ENCODE peak calls at places on chromosomes 12 and 14, in six cellular contexts. One of them, this sample, is unnamed.
A peak's percentile ranks its signal among the peaks of the same experiment; 100 is the strongest.

GRCh38 chr14:93533437-93533836 is 102.7 kb downstream of the UNC79 start:
- DNase-seq in cardiac fibroblast: no peak
- DNase-seq in caudate nucleus: no peak
- DNase-seq in islet precursor cell: no peak
- DNase-seq in MV-4-11: no peak
- DNase-seq in NCI-H510A treated with DMSO at 0.1 percent for 48 hours: no peak
- DNase-seq in this sample: no peak

GRCh38 chr14:97298331-97298730 is 501.1 kb downstream of the VRK1 start:
- DNase-seq in MV-4-11: no peak
- DNase-seq in islet precursor cell: no peak
- DNase-seq in cardiac fibroblast: no peak
- DNase-seq in caudate nucleus: no peak
- DNase-seq in NCI-H510A treated with DMSO at 0.1 percent for 48 hours: no peak
- DNase-seq in this sample: peak; percentile 38

GRCh38 chr12:62813031-62813829 is 121.7 kb downstream of the PPM1H start:
- DNase-seq in cardiac fibroblast: peak; percentile 85
- DNase-seq in caudate nucleus: peak; percentile 25
- DNase-seq in islet precursor cell: peak; percentile 74
- DNase-seq in NCI-H510A treated with DMSO at 0.1 percent for 48 hours: peak; percentile 9
- DNase-seq in MV-4-11: peak; percentile 68
- DNase-seq in this sample: peak; percentile 58

GRCh38 chr14:77318006-77318553 is 2.6 kb downstream of the POMT2 start:
- DNase-seq in NCI-H510A treated with DMSO at 0.1 percent for 48 hours: no peak
- DNase-seq in cardiac fibroblast: no peak
- DNase-seq in islet precursor cell: no peak
- DNase-seq in MV-4-11: no peak
- DNase-seq in caudate nucleus: no peak
- DNase-seq in this sample: no peak

GRCh38 chr12:57952766-57953165 is 11.4 kb downstream of the ATP23 start:
- DNase-seq in caudate nucleus: no peak
- DNase-seq in NCI-H510A treated with DMSO at 0.1 percent for 48 hours: no peak
- DNase-seq in MV-4-11: no peak
- DNase-seq in cardiac fibroblast: no peak
- DNase-seq in islet precursor cell: no peak
- DNase-seq in this sample: no peak

GRCh38 chr12:120971299-120972180 is 6.8 kb upstream of the HNF1A start:
- DNase-seq in NCI-H510A treated with DMSO at 0.1 percent for 48 hours: peak; percentile 74
- DNase-seq in islet precursor cell: no peak
- DNase-seq in MV-4-11: peak; percentile 98
- DNase-seq in cardiac fibroblast: peak; percentile 78
- DNase-seq in caudate nucleus: no peak
- DNase-seq in this sample: peak; percentile 47

GRCh38 chr14:68762944-68763831 is 29.7 kb downstream of the ZFP36L1 start:
- DNase-seq in NCI-H510A treated with DMSO at 0.1 percent for 48 hours: no peak
- DNase-seq in islet precursor cell: peak; percentile 91
- DNase-seq in cardiac fibroblast: peak; percentile 91
- DNase-seq in MV-4-11: no peak
- DNase-seq in caudate nucleus: no peak
- DNase-seq in this sample: peak; percentile 94

GRCh38 chr12:109445224-109445623 is 31.9 kb downstream of the KCTD10 start:
- DNase-seq in NCI-H510A treated with DMSO at 0.1 percent for 48 hours: no peak
- DNase-seq in caudate nucleus: no peak
- DNase-seq in cardiac fibroblast: no peak
- DNase-seq in MV-4-11: no peak
- DNase-seq in islet precursor cell: no peak
- DNase-seq in this sample: no peak

This sample was measured in ELF-1.